ENCODE peak calls at places on chromosomes 2 and 18, in four cellular contexts. U is T-helper 2 cell, X is NCI-H510A, I is NAMALWA. P is an unnamed sample.

GRCh38 chr2:111918383-111918806 is 20.0 kb downstream of the MERTK start:
- DNase-seq in U (no peak), X (no peak), I (no peak), P (peak)

GRCh38 chr2:121626777-121627524 is 22.3 kb downstream of the CLASP1 start:
- DNase-seq in I (no peak), U (no peak), X (no peak), P (no peak)

GRCh38 chr2:10257500-10258147 is 45.1 kb upstream of the HPCAL1 start:
- DNase-seq in I (no peak), U (no peak), X (no peak), P (no peak)

GRCh38 chr2:201171259-201171814 is 11.6 kb upstream of the CASP10 start:
- DNase-seq in U (no peak), X (no peak), I (no peak), P (no peak)

GRCh38 chr18:25016666-25017065 is 335.3 kb downstream of the ZNF521 start:
- DNase-seq in U (no peak), X (no peak), I (no peak), P (no peak)

GRCh38 chr2:168114021-168114420 is 133.4 kb downstream of the STK39 start:
- DNase-seq in X (no peak), U (no peak), I (no peak), P (no peak)

GRCh38 chr18:74623047-74623816 is 25.6 kb downstream of the ZNF407 start:
- DNase-seq in U (no peak), I (peak), X (no peak), P (peak)

GRCh38 chr2:229090231-229090630 is 180.9 kb downstream of the PID1 start:
- DNase-seq in U (no peak), I (no peak), X (no peak), P (no peak)

GRCh38 chr18:48929951-48930713 is 20.6 kb downstream of the SMAD7 start:
- DNase-seq in U (no peak), X (no peak), I (no peak), P (no peak)

GRCh38 chr2:20900052-20900636 is 77.2 kb upstream of the LDAH start:
- DNase-seq in X (no peak), I (no peak), U (no peak), P (no peak)

GRCh38 chr2:207122914-207123744 is 42.6 kb downstream of the KLF7 start:
- DNase-seq in I (no peak), X (no peak), U (no peak), P (no peak)

GRCh38 chr2:158194229-158194628 is 92.6 kb downstream of the UPP2 start:
- DNase-seq in I (peak), X (no peak), U (no peak), P (no peak)

GRCh38 chr2:151765760-151766159 is 31.5 kb upstream of the NEB start:
- DNase-seq in I (no peak), X (peak), U (no peak), P (no peak)

GRCh38 chr2:239462671-239463506 is 62.1 kb upstream of the HDAC4 start:
- DNase-seq in X (no peak), I (no peak), U (no peak), P (no peak)

GRCh38 chr2:238700506-238701050 is 147.3 kb upstream of the TWIST2 start:
- DNase-seq in U (no peak), X (no peak), I (no peak), P (no peak)

GRCh38 chr2:17583646-17584045 is 43.1 kb downstream of the VSNL1 start:
- DNase-seq in I (no peak), U (no peak), X (no peak), P (no peak)

GRCh38 chr2:85712849-85713612 is 18.9 kb downstream of the GNLY start:
- DNase-seq in X (no peak), U (no peak), I (no peak), P (no peak)

GRCh38 chr2:240362826-240363717 is 72.4 kb upstream of the GPC1 start:
- DNase-seq in X (no peak), I (no peak), U (no peak), P (no peak)

GRCh38 chr18:62828091-62828640 is 112.8 kb downstream of the PHLPP1 start:
- DNase-seq in I (no peak), X (no peak), U (no peak), P (no peak)

GRCh38 chr18:26813043-26813442 is 52.5 kb downstream of the AQP4 start:
- DNase-seq in U (no peak), X (no peak), I (peak), P (peak)

GRCh38 chr2:217988840-217989204 is 14.0 kb downstream of the TNS1 start:
- DNase-seq in U (no peak), I (no peak), X (no peak), P (no peak)

GRCh38 chr2:10260130-10260529 is 42.6 kb upstream of the HPCAL1 start:
- DNase-seq in X (no peak), U (no peak), I (no peak), P (no peak)

GRCh38 chr2:201860541-201861154 is 54.3 kb downstream of the CDK15 start:
- DNase-seq in I (peak), U (peak), X (peak), P (peak)

GRCh38 chr2:121650554-121650930 is 1.3 kb upstream of the CLASP1 start:
- DNase-seq in U (no peak), I (peak), X (no peak), P (peak)

GRCh38 chr2:14720319-14720718 is 87.8 kb downstream of the LRATD1 start:
- DNase-seq in X (no peak), U (no peak), I (no peak), P (no peak)

GRCh38 chr2:224764565-224765236 is 48.5 kb upstream of the CCDC195 start:
- DNase-seq in X (no peak), I (peak), U (no peak), P (no peak)

GRCh38 chr2:41698787-41699422 is 348.9 kb upstream of the PKDCC start:
- DNase-seq in U (no peak), X (no peak), I (peak), P (peak)

GRCh38 chr2:213021971-213022899 is 129.2 kb downstream of the IKZF2 start:
- DNase-seq in I (no peak), X (no peak), U (no peak), P (no peak)

GRCh38 chr2:43238813-43239212 is 12.4 kb upstream of the ZFP36L2 start:
- DNase-seq in X (no peak), U (no peak), I (no peak), P (no peak)

GRCh38 chr2:231047270-231047921 is 9.3 kb upstream of the PSMD1 start:
- DNase-seq in U (no peak), X (no peak), I (no peak), P (no peak)

GRCh38 chr2:121664086-121664485 is 14.8 kb upstream of the CLASP1 start:
- DNase-seq in X (no peak), U (no peak), I (no peak), P (no peak)

GRCh38 chr2:74374509-74375205 is 5.5 kb downstream of the DCTN1 start:
- DNase-seq in U (no peak), X (peak), I (peak), P (no peak)

GRCh38 chr18:13394794-13395193 is 176.2 kb downstream of the LDLRAD4 start:
- DNase-seq in X (peak), I (no peak), U (no peak), P (peak)

P was measured in OCI-M1.